ENCODE peak calls at places on chromosomes 12 and 14, in ten cellular contexts. One of them, this sample, is unnamed.

GRCh38 chr14:88281447-88281846 is 41.6 kb downstream of the KCNK10 start:
- DNase-seq in frontal cortex: no peak
- DNase-seq in hippocampal formation: no peak
- DNase-seq in H4: no peak
- DNase-seq in A549: no peak
- DNase-seq in mesothelial cell of epicardium: no peak
- DNase-seq in left cardiac atrium: no peak
- DNase-seq in NCI-H2081: no peak
- DNase-seq in endothelial cell: no peak
- DNase-seq in MCF 10A: peak
- DNase-seq in this sample: no peak

GRCh38 chr14:92121207-92121669 is 268 bp downstream of the NDUFB1 start:
- DNase-seq in frontal cortex: peak
- DNase-seq in hippocampal formation: no peak
- DNase-seq in H4: no peak
- DNase-seq in A549: no peak
- DNase-seq in mesothelial cell of epicardium: peak
- DNase-seq in left cardiac atrium: peak
- DNase-seq in NCI-H2081: no peak
- DNase-seq in endothelial cell: peak
- DNase-seq in MCF 10A: no peak
- DNase-seq in this sample: peak

GRCh38 chr12:15050664-15051063 is 77.8 kb downstream of the PDE6H start:
- DNase-seq in frontal cortex: no peak
- DNase-seq in hippocampal formation: no peak
- DNase-seq in H4: peak
- DNase-seq in A549: no peak
- DNase-seq in mesothelial cell of epicardium: no peak
- DNase-seq in left cardiac atrium: no peak
- DNase-seq in NCI-H2081: no peak
- DNase-seq in endothelial cell: no peak
- DNase-seq in MCF 10A: peak
- DNase-seq in this sample: no peak

GRCh38 chr14:70982204-70982603 is 74.9 kb downstream of the PCNX1 start:
- DNase-seq in frontal cortex: no peak
- DNase-seq in hippocampal formation: no peak
- DNase-seq in H4: no peak
- DNase-seq in A549: no peak
- DNase-seq in mesothelial cell of epicardium: no peak
- DNase-seq in left cardiac atrium: no peak
- DNase-seq in NCI-H2081: no peak
- DNase-seq in endothelial cell: no peak
- DNase-seq in MCF 10A: no peak
- DNase-seq in this sample: no peak

GRCh38 chr12:50017047-50017446 is 8.2 kb downstream of the RACGAP1 start:
- DNase-seq in frontal cortex: no peak
- DNase-seq in hippocampal formation: peak
- DNase-seq in H4: no peak
- DNase-seq in A549: no peak
- DNase-seq in mesothelial cell of epicardium: no peak
- DNase-seq in left cardiac atrium: peak
- DNase-seq in NCI-H2081: no peak
- DNase-seq in endothelial cell: no peak
- DNase-seq in MCF 10A: peak
- DNase-seq in this sample: peak

GRCh38 chr12:90090929-90091651 is 382.5 kb upstream of the ATP2B1 start:
- DNase-seq in frontal cortex: no peak
- DNase-seq in hippocampal formation: no peak
- DNase-seq in H4: peak
- DNase-seq in A549: peak
- DNase-seq in mesothelial cell of epicardium: no peak
- DNase-seq in left cardiac atrium: peak
- DNase-seq in NCI-H2081: no peak
- DNase-seq in endothelial cell: no peak
- DNase-seq in MCF 10A: peak
- DNase-seq in this sample: peak

GRCh38 chr14:36512585-36513003 is 7.4 kb downstream of the NKX2-1 start:
- DNase-seq in frontal cortex: peak
- DNase-seq in hippocampal formation: no peak
- DNase-seq in H4: no peak
- DNase-seq in A549: no peak
- DNase-seq in mesothelial cell of epicardium: no peak
- DNase-seq in left cardiac atrium: no peak
- DNase-seq in NCI-H2081: no peak
- DNase-seq in endothelial cell: no peak
- DNase-seq in MCF 10A: no peak
- DNase-seq in this sample: no peak

GRCh38 chr12:125208942-125209341 is 143.7 kb downstream of the AACS start:
- DNase-seq in frontal cortex: no peak
- DNase-seq in hippocampal formation: no peak
- DNase-seq in H4: no peak
- DNase-seq in A549: no peak
- DNase-seq in mesothelial cell of epicardium: no peak
- DNase-seq in left cardiac atrium: no peak
- DNase-seq in NCI-H2081: no peak
- DNase-seq in endothelial cell: no peak
- DNase-seq in MCF 10A: no peak
- DNase-seq in this sample: no peak

GRCh38 chr12:80271770-80272169 is 172.3 kb upstream of the PTPRQ start:
- DNase-seq in frontal cortex: no peak
- DNase-seq in hippocampal formation: no peak
- DNase-seq in H4: no peak
- DNase-seq in A549: no peak
- DNase-seq in mesothelial cell of epicardium: no peak
- DNase-seq in left cardiac atrium: no peak
- DNase-seq in NCI-H2081: no peak
- DNase-seq in endothelial cell: no peak
- DNase-seq in MCF 10A: no peak
- DNase-seq in this sample: no peak

GRCh38 chr12:119036878-119037493 is 55.6 kb downstream of the SRRM4 start:
- DNase-seq in frontal cortex: no peak
- DNase-seq in hippocampal formation: no peak
- DNase-seq in H4: no peak
- DNase-seq in A549: peak
- DNase-seq in mesothelial cell of epicardium: no peak
- DNase-seq in left cardiac atrium: no peak
- DNase-seq in NCI-H2081: peak
- DNase-seq in endothelial cell: peak
- DNase-seq in MCF 10A: no peak
- DNase-seq in this sample: no peak